ENCODE peak calls at places on chromosome 7, in eight cellular contexts. One of them, this sample, is unnamed.

GRCh38 chr7:76315372-76315771 is 12.9 kb downstream of the HSPB1 start:
- DNase-seq in psoas muscle: peak
- DNase-seq in colonic mucosa: peak
- DNase-seq in epithelial cell of esophagus: no peak
- DNase-seq in AG04449: no peak
- DNase-seq in PC-3: no peak
- DNase-seq in cardiac muscle cell: no peak
- DNase-seq in heart right ventricle: no peak
- DNase-seq in this sample: no peak

GRCh38 chr7:767941-768729 is 41.1 kb upstream of the PRKAR1B start:
- DNase-seq in cardiac muscle cell: no peak
- DNase-seq in heart right ventricle: no peak
- DNase-seq in PC-3: no peak
- DNase-seq in psoas muscle: no peak
- DNase-seq in epithelial cell of esophagus: no peak
- DNase-seq in colonic mucosa: no peak
- DNase-seq in AG04449: no peak
- DNase-seq in this sample: peak

GRCh38 chr7:117283371-117283770 is 39.5 kb downstream of the WNT2 start:
- DNase-seq in PC-3: peak
- DNase-seq in AG04449: peak
- DNase-seq in heart right ventricle: no peak
- DNase-seq in psoas muscle: no peak
- DNase-seq in colonic mucosa: no peak
- DNase-seq in cardiac muscle cell: peak
- DNase-seq in epithelial cell of esophagus: peak
- DNase-seq in this sample: peak

GRCh38 chr7:67644149-67644548 is 647.5 kb downstream of the TYW1 start:
- DNase-seq in AG04449: no peak
- DNase-seq in epithelial cell of esophagus: no peak
- DNase-seq in colonic mucosa: no peak
- DNase-seq in heart right ventricle: no peak
- DNase-seq in psoas muscle: no peak
- DNase-seq in PC-3: no peak
- DNase-seq in cardiac muscle cell: peak
- DNase-seq in this sample: no peak

GRCh38 chr7:70353948-70354335 is 755.7 kb downstream of the AUTS2 start:
- DNase-seq in PC-3: no peak
- DNase-seq in psoas muscle: no peak
- DNase-seq in cardiac muscle cell: no peak
- DNase-seq in colonic mucosa: no peak
- DNase-seq in epithelial cell of esophagus: no peak
- DNase-seq in AG04449: no peak
- DNase-seq in heart right ventricle: no peak
- DNase-seq in this sample: no peak

GRCh38 chr7:138957217-138957616 is 24.0 kb downstream of the KIAA1549 start:
- DNase-seq in heart right ventricle: no peak
- DNase-seq in cardiac muscle cell: no peak
- DNase-seq in psoas muscle: no peak
- DNase-seq in AG04449: no peak
- DNase-seq in colonic mucosa: no peak
- DNase-seq in PC-3: no peak
- DNase-seq in epithelial cell of esophagus: no peak
- DNase-seq in this sample: no peak

GRCh38 chr7:132858251-132858650 is 223.6 kb downstream of the CHCHD3 start:
- DNase-seq in epithelial cell of esophagus: no peak
- DNase-seq in colonic mucosa: no peak
- DNase-seq in cardiac muscle cell: no peak
- DNase-seq in AG04449: no peak
- DNase-seq in psoas muscle: no peak
- DNase-seq in PC-3: no peak
- DNase-seq in heart right ventricle: no peak
- DNase-seq in this sample: no peak

GRCh38 chr7:94393251-94393758 is 1.4 kb upstream of the COL1A2 start:
- DNase-seq in colonic mucosa: no peak
- DNase-seq in AG04449: no peak
- DNase-seq in cardiac muscle cell: peak
- DNase-seq in heart right ventricle: peak
- DNase-seq in epithelial cell of esophagus: no peak
- DNase-seq in PC-3: no peak
- DNase-seq in psoas muscle: peak
- DNase-seq in this sample: peak

GRCh38 chr7:151968357-151968756 is 12.1 kb downstream of the GALNTL5 start:
- DNase-seq in psoas muscle: peak
- DNase-seq in PC-3: no peak
- DNase-seq in epithelial cell of esophagus: no peak
- DNase-seq in AG04449: no peak
- DNase-seq in colonic mucosa: no peak
- DNase-seq in cardiac muscle cell: no peak
- DNase-seq in heart right ventricle: no peak
- DNase-seq in this sample: no peak

GRCh38 chr7:67620216-67620933 is 623.7 kb downstream of the TYW1 start:
- DNase-seq in cardiac muscle cell: no peak
- DNase-seq in colonic mucosa: no peak
- DNase-seq in psoas muscle: no peak
- DNase-seq in PC-3: no peak
- DNase-seq in epithelial cell of esophagus: no peak
- DNase-seq in AG04449: no peak
- DNase-seq in heart right ventricle: no peak
- DNase-seq in this sample: no peak

GRCh38 chr7:7548407-7548806 is 12.7 kb upstream of the COL28A1 start:
- DNase-seq in colonic mucosa: no peak
- DNase-seq in PC-3: no peak
- DNase-seq in cardiac muscle cell: no peak
- DNase-seq in psoas muscle: no peak
- DNase-seq in heart right ventricle: no peak
- DNase-seq in epithelial cell of esophagus: no peak
- DNase-seq in AG04449: no peak
- DNase-seq in this sample: no peak

GRCh38 chr7:13984831-13985685 is 4.4 kb downstream of the ETV1 start:
- DNase-seq in AG04449: no peak
- DNase-seq in cardiac muscle cell: no peak
- DNase-seq in heart right ventricle: no peak
- DNase-seq in psoas muscle: no peak
- DNase-seq in PC-3: no peak
- DNase-seq in epithelial cell of esophagus: no peak
- DNase-seq in colonic mucosa: no peak
- DNase-seq in this sample: no peak

GRCh38 chr7:101127460-101128039 is 646 bp downstream of the SERPINE1 start:
- DNase-seq in psoas muscle: no peak
- DNase-seq in colonic mucosa: no peak
- DNase-seq in AG04449: no peak
- DNase-seq in cardiac muscle cell: no peak
- DNase-seq in heart right ventricle: no peak
- DNase-seq in epithelial cell of esophagus: no peak
- DNase-seq in PC-3: no peak
- DNase-seq in this sample: no peak
- H3K4me3 ChIP-seq in psoas muscle: peak
- H3K4me3 ChIP-seq in colonic mucosa: no peak
- H3K4me3 ChIP-seq in AG04449: peak
- H3K4me3 ChIP-seq in cardiac muscle cell: no peak
- H3K4me3 ChIP-seq in heart right ventricle: peak
- H3K4me3 ChIP-seq in epithelial cell of esophagus: peak
- H3K4me3 ChIP-seq in PC-3: peak
- H3K4me3 ChIP-seq in this sample: peak

DNA sequence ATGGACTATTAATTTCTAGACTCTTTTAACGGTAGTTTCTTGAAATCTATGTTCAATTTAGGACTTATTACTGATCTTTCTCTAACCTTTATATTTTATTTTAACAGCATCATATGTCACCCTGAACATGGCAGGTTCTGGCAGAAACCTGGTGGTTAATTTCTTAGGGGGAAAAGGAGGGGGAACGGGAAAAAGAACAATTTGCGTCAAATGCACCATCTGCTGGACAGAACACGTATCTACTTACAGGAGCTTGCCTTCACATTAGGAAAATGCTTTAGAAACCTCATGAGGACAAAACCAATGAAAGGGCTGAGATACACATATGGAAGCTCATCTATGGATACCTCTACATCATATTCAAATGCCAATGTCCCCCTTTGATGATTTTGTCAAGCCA is 171.3 kb downstream of the GRM3 start:
- DNase-seq in cardiac muscle cell: peak
- DNase-seq in colonic mucosa: no peak
- DNase-seq in heart right ventricle: no peak
- DNase-seq in epithelial cell of esophagus: peak
- DNase-seq in psoas muscle: no peak
- DNase-seq in AG04449: no peak
- DNase-seq in PC-3: peak
- DNase-seq in this sample: no peak
- TF ChIP-seq CTCF in cardiac muscle cell: peak
- TF ChIP-seq CTCF in colonic mucosa: no peak
- TF ChIP-seq CTCF in heart right ventricle: peak
- TF ChIP-seq CTCF in epithelial cell of esophagus: peak
- TF ChIP-seq CTCF in psoas muscle: peak
- TF ChIP-seq CTCF in AG04449: peak
- TF ChIP-seq CTCF in PC-3: peak
- TF ChIP-seq CTCF in this sample: peak

GRCh38 chr7:25952277-25953057 is 199.5 kb upstream of the NFE2L3 start:
- DNase-seq in PC-3: no peak
- DNase-seq in epithelial cell of esophagus: no peak
- DNase-seq in psoas muscle: no peak
- DNase-seq in AG04449: no peak
- DNase-seq in colonic mucosa: no peak
- DNase-seq in cardiac muscle cell: no peak
- DNase-seq in heart right ventricle: no peak
- DNase-seq in this sample: no peak
- H3K4me3 ChIP-seq in PC-3: no peak
- H3K4me3 ChIP-seq in epithelial cell of esophagus: no peak
- H3K4me3 ChIP-seq in psoas muscle: no peak
- H3K4me3 ChIP-seq in AG04449: no peak
- H3K4me3 ChIP-seq in colonic mucosa: peak
- H3K4me3 ChIP-seq in cardiac muscle cell: no peak
- H3K4me3 ChIP-seq in heart right ventricle: no peak
- H3K4me3 ChIP-seq in this sample: no peak

DNA sequence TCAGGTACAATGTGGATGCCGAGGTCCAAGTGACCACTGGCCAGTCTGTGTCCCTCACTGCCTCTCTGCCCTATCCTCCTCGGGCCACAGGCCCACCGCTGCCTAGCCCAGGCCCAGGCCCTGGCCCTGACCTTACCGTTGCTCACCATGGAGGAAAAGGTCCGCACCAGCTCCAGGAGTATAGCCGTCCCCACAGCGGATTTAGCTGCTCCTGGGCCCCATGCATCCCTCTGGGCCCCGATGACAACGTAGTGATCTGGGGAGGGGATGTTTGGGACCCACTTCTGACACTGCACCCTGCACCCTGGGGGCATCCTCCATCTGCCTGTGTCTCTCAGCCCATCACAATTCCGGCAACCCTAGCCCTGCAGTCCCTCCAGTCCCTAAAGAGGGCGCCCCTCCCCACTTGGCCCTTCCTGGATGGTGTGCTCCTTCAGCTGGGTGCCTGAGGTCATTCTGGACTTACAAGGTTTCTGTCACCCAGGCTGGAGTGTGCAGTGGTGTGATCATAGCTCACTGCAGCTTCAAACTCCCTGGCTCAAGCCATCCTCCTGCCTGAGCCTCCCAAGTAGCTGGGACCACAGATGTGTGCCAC is 12.1 kb downstream of the TFR2 start:
- DNase-seq in epithelial cell of esophagus: peak
- DNase-seq in colonic mucosa: no peak
- DNase-seq in cardiac muscle cell: peak
- DNase-seq in psoas muscle: no peak
- DNase-seq in heart right ventricle: no peak
- DNase-seq in PC-3: peak
- DNase-seq in AG04449: no peak
- DNase-seq in this sample: peak
- TF ChIP-seq CTCF in epithelial cell of esophagus: peak
- TF ChIP-seq CTCF in colonic mucosa: no peak
- TF ChIP-seq CTCF in cardiac muscle cell: peak
- TF ChIP-seq CTCF in psoas muscle: no peak
- TF ChIP-seq CTCF in heart right ventricle: peak
- TF ChIP-seq CTCF in PC-3: peak
- TF ChIP-seq CTCF in AG04449: peak
- TF ChIP-seq CTCF in this sample: peak

GRCh38 chr7:56115852-56116538 is at the start of gene NUPR2:
- DNase-seq in psoas muscle: no peak
- DNase-seq in colonic mucosa: peak
- DNase-seq in PC-3: no peak
- DNase-seq in heart right ventricle: no peak
- DNase-seq in epithelial cell of esophagus: peak
- DNase-seq in AG04449: no peak
- DNase-seq in cardiac muscle cell: no peak
- DNase-seq in this sample: no peak
- H3K4me3 ChIP-seq in psoas muscle: peak
- H3K4me3 ChIP-seq in colonic mucosa: peak
- H3K4me3 ChIP-seq in PC-3: no peak
- H3K4me3 ChIP-seq in heart right ventricle: no peak
- H3K4me3 ChIP-seq in epithelial cell of esophagus: peak
- H3K4me3 ChIP-seq in AG04449: no peak
- H3K4me3 ChIP-seq in cardiac muscle cell: no peak
- H3K4me3 ChIP-seq in this sample: no peak

DNA sequence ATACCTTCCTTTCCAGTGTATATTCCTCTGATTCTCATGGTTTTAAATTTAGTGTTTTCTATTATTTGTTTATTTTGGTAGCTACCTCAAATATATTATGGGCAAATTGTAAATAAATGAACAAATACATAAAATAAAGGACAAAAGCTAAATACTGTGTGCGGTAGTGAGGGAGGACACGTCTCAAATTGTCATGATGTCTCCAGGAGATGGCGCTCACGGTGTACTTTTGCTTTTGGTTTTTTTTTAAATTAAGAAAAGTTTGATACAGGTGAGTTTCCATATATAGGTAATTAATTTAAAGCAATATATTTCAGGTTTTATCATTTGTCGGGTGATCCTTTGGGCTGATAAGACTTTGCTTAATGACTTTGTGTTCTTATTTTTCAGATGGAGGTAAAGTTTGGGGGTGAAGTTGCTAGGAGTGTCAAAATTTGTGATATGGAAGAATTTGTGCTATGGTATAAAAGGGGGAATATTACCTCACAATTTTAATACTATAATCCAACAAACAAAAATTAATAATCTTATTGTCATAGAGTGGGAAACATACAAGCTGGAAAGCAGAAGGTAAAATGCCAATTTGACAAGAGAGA is 68.4 kb upstream of the TMEM229A start:
- DNase-seq in psoas muscle: no peak
- DNase-seq in epithelial cell of esophagus: peak
- DNase-seq in AG04449: no peak
- DNase-seq in PC-3: peak
- DNase-seq in colonic mucosa: peak
- DNase-seq in heart right ventricle: no peak
- DNase-seq in cardiac muscle cell: peak
- DNase-seq in this sample: peak
- TF ChIP-seq CTCF in psoas muscle: peak
- TF ChIP-seq CTCF in epithelial cell of esophagus: peak
- TF ChIP-seq CTCF in AG04449: no peak
- TF ChIP-seq CTCF in PC-3: peak
- TF ChIP-seq CTCF in colonic mucosa: peak
- TF ChIP-seq CTCF in heart right ventricle: peak
- TF ChIP-seq CTCF in cardiac muscle cell: peak
- TF ChIP-seq CTCF in this sample: peak

GRCh38 chr7:100475549-100475948 is 3.5 kb downstream of the TSC22D4 start:
- DNase-seq in AG04449: no peak
- DNase-seq in colonic mucosa: no peak
- DNase-seq in cardiac muscle cell: no peak
- DNase-seq in heart right ventricle: peak
- DNase-seq in PC-3: no peak
- DNase-seq in epithelial cell of esophagus: no peak
- DNase-seq in psoas muscle: peak
- DNase-seq in this sample: no peak
- H3K4me3 ChIP-seq in AG04449: peak
- H3K4me3 ChIP-seq in colonic mucosa: no peak
- H3K4me3 ChIP-seq in cardiac muscle cell: peak
- H3K4me3 ChIP-seq in heart right ventricle: peak
- H3K4me3 ChIP-seq in PC-3: no peak
- H3K4me3 ChIP-seq in epithelial cell of esophagus: no peak
- H3K4me3 ChIP-seq in psoas muscle: peak
- H3K4me3 ChIP-seq in this sample: peak